ENCODE peak calls at places on chromosomes 16 and 17, in four cellular contexts. One of them, this sample, is unnamed.

GRCh38 chr16:19175492-19176262 is 7.6 kb downstream of the SYT17 start:
- DNase-seq in anterior cingulate cortex: no peak
- DNase-seq in H4: no peak
- DNase-seq in skeletal muscle cell: no peak
- DNase-seq in this sample: no peak

GRCh38 chr17:45307290-45308015 is 9.4 kb downstream of the MAP3K14 start:
- DNase-seq in skeletal muscle cell: peak
- DNase-seq in H4: peak
- DNase-seq in anterior cingulate cortex: peak
- DNase-seq in this sample: no peak

GRCh38 chr17:59754547-59754946 is 47.1 kb downstream of the VMP1 start:
- DNase-seq in skeletal muscle cell: peak
- DNase-seq in H4: peak
- DNase-seq in anterior cingulate cortex: no peak
- DNase-seq in this sample: peak

GRCh38 chr17:13266596-13266995 is 248.8 kb upstream of the ELAC2 start:
- DNase-seq in H4: no peak
- DNase-seq in anterior cingulate cortex: no peak
- DNase-seq in skeletal muscle cell: peak
- DNase-seq in this sample: no peak

GRCh38 chr17:3904486-3904885 is 11.6 kb upstream of the CAMKK1 start:
- DNase-seq in anterior cingulate cortex: no peak
- DNase-seq in skeletal muscle cell: no peak
- DNase-seq in H4: no peak
- DNase-seq in this sample: no peak

GRCh38 chr17:8141741-8142140 is 10.5 kb downstream of the PER1 start:
- DNase-seq in H4: no peak
- DNase-seq in skeletal muscle cell: no peak
- DNase-seq in anterior cingulate cortex: no peak
- DNase-seq in this sample: no peak

GRCh38 chr17:21201302-21201602 is 12.7 kb downstream of the TMEM11 start:
- DNase-seq in skeletal muscle cell: no peak
- DNase-seq in anterior cingulate cortex: no peak
- DNase-seq in H4: no peak
- DNase-seq in this sample: no peak

GRCh38 chr17:28724500-28725165 is 1.4 kb downstream of the TLCD1 start:
- DNase-seq in H4: no peak
- DNase-seq in skeletal muscle cell: no peak
- DNase-seq in anterior cingulate cortex: no peak
- DNase-seq in this sample: no peak

GRCh38 chr17:45077643-45078042 is 16.5 kb downstream of the NMT1 start:
- DNase-seq in skeletal muscle cell: no peak
- DNase-seq in anterior cingulate cortex: no peak
- DNase-seq in H4: no peak
- DNase-seq in this sample: no peak

GRCh38 chr17:56832446-56832845 is 1.3 kb downstream of the C17orf67 start:
- DNase-seq in H4: no peak
- DNase-seq in anterior cingulate cortex: no peak
- DNase-seq in skeletal muscle cell: no peak
- DNase-seq in this sample: no peak

GRCh38 chr16:72467157-72467759 is 295.3 kb upstream of the PMFBP1 start:
- DNase-seq in anterior cingulate cortex: peak
- DNase-seq in skeletal muscle cell: no peak
- DNase-seq in H4: peak
- DNase-seq in this sample: peak

GRCh38 chr17:13725286-13725990 is 123.7 kb upstream of the HS3ST3A1 start:
- DNase-seq in H4: peak
- DNase-seq in skeletal muscle cell: peak
- DNase-seq in anterior cingulate cortex: no peak
- DNase-seq in this sample: peak

GRCh38 chr16:35724551-35724950 is 2265.1 kb downstream of the TP53TG3F start:
- DNase-seq in skeletal muscle cell: no peak
- DNase-seq in H4: no peak
- DNase-seq in anterior cingulate cortex: no peak
- DNase-seq in this sample: no peak

GRCh38 chr17:48194097-48194550 is 86.6 kb downstream of the SNX11 start:
- DNase-seq in H4: no peak
- DNase-seq in anterior cingulate cortex: no peak
- DNase-seq in skeletal muscle cell: peak
- DNase-seq in this sample: peak

GRCh38 chr17:77281024-77281903 is 140.5 kb downstream of the SEC14L1 start:
- DNase-seq in H4: no peak
- DNase-seq in skeletal muscle cell: no peak
- DNase-seq in anterior cingulate cortex: peak
- DNase-seq in this sample: peak

GRCh38 chr17:67376892-67377726 is at the start of gene PITPNC1:
- DNase-seq in skeletal muscle cell: peak
- DNase-seq in H4: peak
- DNase-seq in anterior cingulate cortex: peak
- DNase-seq in this sample: peak

GRCh38 chr16:81012974-81013373 is 6.0 kb downstream of the CENPN start:
- DNase-seq in skeletal muscle cell: no peak
- DNase-seq in anterior cingulate cortex: no peak
- DNase-seq in H4: no peak
- DNase-seq in this sample: no peak

GRCh38 chr17:50758524-50758923 is 8.8 kb downstream of the ANKRD40CL start:
- DNase-seq in skeletal muscle cell: no peak
- DNase-seq in anterior cingulate cortex: no peak
- DNase-seq in H4: no peak
- DNase-seq in this sample: no peak

GRCh38 chr17:45228985-45229517 is 7.4 kb downstream of the FMNL1 start:
- DNase-seq in anterior cingulate cortex: peak
- DNase-seq in H4: peak
- DNase-seq in skeletal muscle cell: peak
- DNase-seq in this sample: peak

GRCh38 chr16:48123104-48123788 is 32.5 kb downstream of the ABCC12 start:
- DNase-seq in skeletal muscle cell: peak
- DNase-seq in anterior cingulate cortex: peak
- DNase-seq in H4: peak
- DNase-seq in this sample: peak

GRCh38 chr17:48244121-48244711 is 136.7 kb downstream of the SNX11 start:
- DNase-seq in H4: no peak
- DNase-seq in skeletal muscle cell: no peak
- DNase-seq in anterior cingulate cortex: no peak
- DNase-seq in this sample: peak

GRCh38 chr17:59884861-59885260 is 7.9 kb downstream of the TUBD1 start:
- DNase-seq in H4: no peak
- DNase-seq in anterior cingulate cortex: no peak
- DNase-seq in skeletal muscle cell: no peak
- DNase-seq in this sample: no peak

GRCh38 chr16:27729516-27730304 is 179.8 kb downstream of the KATNIP start:
- DNase-seq in anterior cingulate cortex: peak
- DNase-seq in H4: no peak
- DNase-seq in skeletal muscle cell: no peak
- DNase-seq in this sample: no peak